ENCODE peak calls at places on chromosomes 1 and 21, in seven cellular contexts. R is IMR-90, K is HCT116, X is K562, J is GM12878, L is HepG2, B is H1. H is an unnamed sample.

GRCh38 chr1:156676820-156677615 is at the start of gene NES:
- DNase-seq in R (peak; percentile 56), K (no peak), X (peak; percentile 91), J (no peak), L (peak; percentile 75), B (peak; percentile 86), H (peak; percentile 52)

GRCh38 chr1:233360525-233361094 is 33.1 kb downstream of the MAP3K21 start:
- DNase-seq in R (no peak), K (no peak), X (no peak), J (no peak), L (no peak), B (no peak), H (no peak)

GRCh38 chr1:175536369-175536768 is 207.0 kb downstream of the TNR start:
- DNase-seq in R (no peak), K (no peak), X (no peak), J (no peak), L (no peak), B (no peak), H (peak; percentile 95)

GRCh38 chr1:22261580-22261979 is 118.7 kb upstream of the WNT4 start:
- DNase-seq in R (no peak), K (no peak), X (no peak), J (no peak), L (no peak), B (no peak), H (no peak)

GRCh38 chr1:8427986-8428385 is 110.1 kb downstream of the SLC45A1 start:
- DNase-seq in R (no peak), K (no peak), X (no peak), J (no peak), L (no peak), B (no peak), H (no peak)

GRCh38 chr1:183783896-183784637 is 20.9 kb upstream of the RGL1 start:
- DNase-seq in R (peak; percentile 91), K (no peak), X (no peak), J (no peak), L (no peak), B (no peak), H (peak; percentile 90)

GRCh38 chr1:244286341-244286740 is 165.4 kb downstream of the ADSS2 start:
- DNase-seq in R (no peak), K (no peak), X (peak; percentile 40), J (no peak), L (no peak), B (no peak), H (no peak)

GRCh38 chr1:174008261-174008660 is 13.9 kb downstream of the RC3H1 start:
- DNase-seq in R (no peak), K (no peak), X (no peak), J (no peak), L (no peak), B (no peak), H (no peak)

GRCh38 chr1:47235280-47235679 is 3.3 kb upstream of the TAL1 start:
- DNase-seq in R (no peak), K (no peak), X (no peak), J (no peak), L (no peak), B (peak; percentile 49), H (peak; percentile 84)

GRCh38 chr1:87149166-87150065 is 179.3 kb upstream of the LMO4 start:
- DNase-seq in R (peak; percentile 72), K (no peak), X (no peak), J (no peak), L (no peak), B (no peak), H (no peak)

GRCh38 chr1:172851077-172851476 is 192.2 kb downstream of the FASLG start:
- DNase-seq in R (no peak), K (no peak), X (no peak), J (no peak), L (no peak), B (no peak), H (no peak)

GRCh38 chr1:24993871-24994270 is 63.8 kb upstream of the RUNX3 start:
- DNase-seq in R (no peak), K (no peak), X (no peak), J (no peak), L (no peak), B (no peak), H (no peak)

GRCh38 chr1:32426489-32427255 is 32.4 kb upstream of the BSDC1 start:
- DNase-seq in R (no peak), K (no peak), X (no peak), J (no peak), L (no peak), B (no peak), H (no peak)

GRCh38 chr21:36156815-36157670 is at the start of gene DOP1B:
- DNase-seq in R (no peak), K (no peak), X (peak; percentile 53), J (no peak), L (no peak), B (no peak), H (peak; percentile 23)

GRCh38 chr21:38054334-38054733 is 138.1 kb upstream of the KCNJ6 start:
- DNase-seq in R (no peak), K (no peak), X (no peak), J (no peak), L (no peak), B (no peak), H (no peak)

GRCh38 chr1:166915941-166916340 is 39.9 kb upstream of the TADA1 start:
- DNase-seq in R (peak; percentile 2), K (peak; percentile 59), X (no peak), J (no peak), L (no peak), B (no peak), H (no peak)

GRCh38 chr1:96660051-96660450 is 61.5 kb upstream of the PTBP2 start:
- DNase-seq in R (no peak), K (no peak), X (no peak), J (no peak), L (no peak), B (no peak), H (no peak)

GRCh38 chr1:27045973-27046558 is 33.4 kb upstream of the TENT5B start:
- DNase-seq in R (peak; percentile 71), K (peak; percentile 51), X (peak; percentile 85), J (no peak), L (peak; percentile 38), B (peak; percentile 90), H (peak; percentile 42)

GRCh38 chr1:174448531-174448883 is 743 bp downstream of the GPR52 start:
- DNase-seq in R (no peak), K (no peak), X (no peak), J (no peak), L (no peak), B (no peak), H (no peak)

GRCh38 chr1:145858238-145858936 is 494 bp downstream of the PIAS3 start:
- DNase-seq in R (peak; percentile 19), K (no peak), X (peak; percentile 68), J (no peak), L (no peak), B (peak; percentile 93), H (no peak)

GRCh38 chr1:12436817-12437599 is 181.0 kb downstream of the DHRS3 start:
- DNase-seq in R (peak; percentile 84), K (no peak), X (peak; percentile 73), J (no peak), L (peak; percentile 69), B (no peak), H (peak; percentile 45)

GRCh38 chr1:8299963-8300362 is 18.0 kb upstream of the SLC45A1 start:
- DNase-seq in R (no peak), K (no peak), X (no peak), J (no peak), L (no peak), B (no peak), H (no peak)

GRCh38 chr1:4063516-4063915 is 163.4 kb upstream of the C1orf174 start:
- DNase-seq in R (no peak), K (no peak), X (no peak), J (no peak), L (no peak), B (no peak), H (no peak)

GRCh38 chr1:169031566-169032224 is 74.8 kb upstream of the ATP1B1 start:
- DNase-seq in R (no peak), K (no peak), X (no peak), J (no peak), L (no peak), B (no peak), H (no peak)

GRCh38 chr1:25641329-25641725 is 24.7 kb downstream of the MAN1C1 start:
- DNase-seq in R (no peak), K (no peak), X (no peak), J (no peak), L (no peak), B (no peak), H (no peak)

GRCh38 chr1:8348777-8349472 is 31.0 kb downstream of the SLC45A1 start:
- DNase-seq in R (peak; percentile 58), K (peak; percentile 27), X (peak; percentile 76), J (no peak), L (peak; percentile 48), B (peak; percentile 92), H (peak; percentile 48)

GRCh38 chr1:151715726-151716404 is 738 bp downstream of the CELF3 start:
- DNase-seq in R (no peak), K (no peak), X (peak; percentile 17), J (no peak), L (peak; percentile 55), B (peak; percentile 82), H (no peak)

GRCh38 chr1:87226341-87226760 is 102.3 kb upstream of the LMO4 start:
- DNase-seq in R (peak; percentile 100), K (no peak), X (no peak), J (no peak), L (peak; percentile 74), B (no peak), H (peak; percentile 93)

GRCh38 chr1:159055181-159055621 is 21.4 kb downstream of the AIM2 start:
- DNase-seq in R (no peak), K (no peak), X (no peak), J (no peak), L (no peak), B (no peak), H (no peak)
- TF ChIP-seq POLR2A in R (no peak), K (no peak), X (no peak), J (no peak), L (no peak), B (no peak), H (no peak)

GRCh38 chr1:235250430-235250829 is 77.5 kb downstream of the ARID4B start:
- DNase-seq in R (no peak), K (no peak), X (no peak), J (no peak), L (no peak), B (no peak), H (no peak)

GRCh38 chr1:235254721-235255120 is 73.3 kb downstream of the ARID4B start:
- DNase-seq in R (no peak), K (no peak), X (no peak), J (no peak), L (no peak), B (no peak), H (no peak)

GRCh38 chr1:235253219-235253640 is 74.7 kb downstream of the ARID4B start:
- DNase-seq in R (peak; percentile 72), K (peak; percentile 54), X (peak; percentile 83), J (no peak), L (peak; percentile 66), B (no peak), H (peak; percentile 71)
- TF ChIP-seq CTCF in R (peak; percentile 84), K (peak; percentile 87), X (peak; percentile 92), J (peak; percentile 86), L (peak; percentile 87), B (peak; percentile 87), H (peak; percentile 81)

GRCh38 chr1:77499466-77499865 is 183.0 kb downstream of the ZZZ3 start:
- DNase-seq in R (no peak), K (no peak), X (no peak), J (no peak), L (no peak), B (no peak), H (no peak)
- H4K20me1 ChIP-seq in R (no peaks in the 10 kb centered on the region), K (no peaks in the 10 kb centered on the region), X (no peaks in the 10 kb centered on the region), J (no peaks in the 10 kb centered on the region), L (no peaks in the 10 kb centered on the region), B (no peaks in the 10 kb centered on the region), H (no peaks in the 10 kb centered on the region)

GRCh38 chr1:223462866-223463404 is 69.7 kb downstream of the CCDC185 start:
- DNase-seq in R (no peak), K (no peak), X (no peak), J (no peak), L (no peak), B (no peak), H (no peak)
- TF ChIP-seq POLR2A in R (no peak), K (no peak), X (no peak), J (no peak), L (no peak), B (no peak), H (no peak)